ENCODE peak calls at places on chromosomes 7 and 10, in ten cellular contexts. V, D, M, E, C, R, I, U, J and B are unnamed samples.

GRCh38 chr7:40716052-40716451 is 581.2 kb downstream of the SUGCT start:
- DNase-seq in V (no peak), D (no peak), M (no peak), E (no peak), C (no peak), R (no peak), I (no peak), U (peak; percentile 34), J (no peak), B (no peak)

GRCh38 chr7:157694389-157694665 is 357.5 kb downstream of the DNAJB6 start:
- DNase-seq in V (peak; percentile 25), D (peak; percentile 10), M (peak; percentile 30), E (no peak), C (no peak), R (no peak), I (no peak), U (no peak), J (no peak), B (no peak)

GRCh38 chr7:95845007-95845406 is 72.7 kb downstream of the DYNC1I1 start:
- DNase-seq in V (no peak), D (no peak), M (no peak), E (no peak), C (no peak), R (no peak), I (no peak), U (no peak), J (no peak), B (no peak)

GRCh38 chr7:7911339-7911738 is 57.3 kb upstream of the GLCCI1 start:
- DNase-seq in V (no peak), D (no peak), M (no peak), E (no peak), C (no peak), R (no peak), I (peak; percentile 87), U (peak; percentile 97), J (no peak), B (no peak)

GRCh38 chr7:150415161-150416160 is 35.0 kb upstream of the GIMAP8 start:
- DNase-seq in V (no peak), D (peak; percentile 14), M (no peak), E (no peak), C (peak; percentile 8), R (no peak), I (no peak), U (no peak), J (no peak), B (no peak)

GRCh38 chr7:36614954-36615353 is 109.3 kb downstream of the AOAH start:
- DNase-seq in V (no peak), D (no peak), M (no peak), E (no peak), C (no peak), R (no peak), I (no peak), U (no peak), J (no peak), B (no peak)

GRCh38 chr7:18590744-18591340 is 95.3 kb downstream of the HDAC9 start:
- DNase-seq in V (no peak), D (no peak), M (no peak), E (no peak), C (no peak), R (peak; percentile 43), I (peak; percentile 56), U (peak; percentile 40), J (peak; percentile 95), B (no peak)

GRCh38 chr10:124730790-124731189 is 13.4 kb downstream of the FAM53B start:
- DNase-seq in V (no peak), D (peak; percentile 15), M (no peak), E (no peak), C (no peak), R (no peak), I (peak; percentile 46), U (no peak), J (no peak), B (no peak)

GRCh38 chr7:17304926-17305325 is 6.5 kb downstream of the AHR start:
- DNase-seq in V (no peak), D (peak; percentile 31), M (no peak), E (no peak), C (no peak), R (no peak), I (peak; percentile 97), U (peak; percentile 82), J (no peak), B (no peak)

GRCh38 chr10:69389827-69390490 is 26.8 kb downstream of the TACR2 start:
- DNase-seq in V (no peak), D (no peak), M (no peak), E (peak; percentile 57), C (peak; percentile 88), R (peak; percentile 29), I (peak; percentile 66), U (peak; percentile 32), J (no peak), B (no peak)

GRCh38 chr10:77909755-77910375 is 16.7 kb downstream of the DLG5 start:
- DNase-seq in V (no peak), D (peak; percentile 83), M (no peak), E (no peak), C (peak; percentile 17), R (no peak), I (peak; percentile 78), U (peak; percentile 67), J (no peak), B (peak; percentile 66)

GRCh38 chr10:128885573-128886555 is 581.2 kb upstream of the MGMT start:
- DNase-seq in V (no peak), D (no peak), M (no peak), E (no peak), C (no peak), R (no peak), I (no peak), U (no peak), J (no peak), B (no peak)
- H3K9me3 ChIP-seq in V (no peaks in the 10 kb centered on the region), D (peaks cover 7% of the 10 kb centered on the region), M (no peaks in the 10 kb centered on the region), E (peaks cover 22% of the 10 kb centered on the region), C (no peaks in the 10 kb centered on the region), R (no peaks in the 10 kb centered on the region), I (no peaks in the 10 kb centered on the region), U (peaks cover 24% of the 10 kb centered on the region), J (no peaks in the 10 kb centered on the region), B (no peaks in the 10 kb centered on the region)

GRCh38 chr7:56495165-56495564 is 378.9 kb upstream of the NUPR2 start:
- DNase-seq in V (no peak), D (no peak), M (no peak), E (no peak), C (no peak), R (no peak), I (no peak), U (no peak), J (no peak), B (no peak)
- H3K9me3 ChIP-seq in V (no peaks in the 10 kb centered on the region), D (no peaks in the 10 kb centered on the region), M (no peaks in the 10 kb centered on the region), E (peaks cover 93% of the 10 kb centered on the region), C (peaks cover 77% of the 10 kb centered on the region), R (peaks cover 3% of the 10 kb centered on the region), I (no peaks in the 10 kb centered on the region), U (peaks cover 29% of the 10 kb centered on the region), J (no peaks in the 10 kb centered on the region), B (peaks cover 3% of the 10 kb centered on the region)

GRCh38 chr7:42162560-42163325 is 74.3 kb downstream of the GLI3 start:
- DNase-seq in V (no peak), D (no peak), M (no peak), E (no peak), C (no peak), R (no peak), I (peak; percentile 33), U (no peak), J (no peak), B (no peak)
- H3K9me3 ChIP-seq in V (no peaks in the 10 kb centered on the region), D (no peaks in the 10 kb centered on the region), M (no peaks in the 10 kb centered on the region), E (no peaks in the 10 kb centered on the region), C (no peaks in the 10 kb centered on the region), R (no peaks in the 10 kb centered on the region), I (no peaks in the 10 kb centered on the region), U (no peaks in the 10 kb centered on the region), J (no peaks in the 10 kb centered on the region), B (no peaks in the 10 kb centered on the region)

GRCh38 chr7:100077205-100077604 is 4.3 kb downstream of the ZNF3 start:
- DNase-seq in V (no peak), D (no peak), M (no peak), E (no peak), C (no peak), R (no peak), I (no peak), U (no peak), J (no peak), B (peak; percentile 35)

GRCh38 chr7:100079024-100079560 is 2.4 kb downstream of the ZNF3 start:
- DNase-seq in V (no peak), D (no peak), M (no peak), E (no peak), C (no peak), R (no peak), I (no peak), U (no peak), J (no peak), B (peak; percentile 78)

GRCh38 chr7:100072462-100072861 is 9.1 kb downstream of the ZNF3 start:
- DNase-seq in V (no peak), D (no peak), M (peak; percentile 30), E (no peak), C (no peak), R (no peak), I (no peak), U (no peak), J (no peak), B (no peak)

GRCh38 chr7:100071018-100071723 is 10.4 kb downstream of the ZNF3 start:
- DNase-seq in V (no peak), D (no peak), M (no peak), E (no peak), C (no peak), R (no peak), I (no peak), U (no peak), J (no peak), B (no peak)

GRCh38 chr7:100075418-100075817 is 6.1 kb downstream of the ZNF3 start:
- DNase-seq in V (no peak), D (no peak), M (no peak), E (no peak), C (no peak), R (no peak), I (no peak), U (no peak), J (no peak), B (no peak)
- H3K9me3 ChIP-seq in V (peaks cover 23% of the 10 kb centered on the region), D (peaks cover 19% of the 10 kb centered on the region), M (peaks cover 4% of the 10 kb centered on the region), E (peaks cover 31% of the 10 kb centered on the region), C (peaks cover 52% of the 10 kb centered on the region), R (no peaks in the 10 kb centered on the region), I (peaks cover 18% of the 10 kb centered on the region), U (peaks cover 40% of the 10 kb centered on the region), J (peaks cover 74% of the 10 kb centered on the region), B (peaks cover 24% of the 10 kb centered on the region)

DNA sequence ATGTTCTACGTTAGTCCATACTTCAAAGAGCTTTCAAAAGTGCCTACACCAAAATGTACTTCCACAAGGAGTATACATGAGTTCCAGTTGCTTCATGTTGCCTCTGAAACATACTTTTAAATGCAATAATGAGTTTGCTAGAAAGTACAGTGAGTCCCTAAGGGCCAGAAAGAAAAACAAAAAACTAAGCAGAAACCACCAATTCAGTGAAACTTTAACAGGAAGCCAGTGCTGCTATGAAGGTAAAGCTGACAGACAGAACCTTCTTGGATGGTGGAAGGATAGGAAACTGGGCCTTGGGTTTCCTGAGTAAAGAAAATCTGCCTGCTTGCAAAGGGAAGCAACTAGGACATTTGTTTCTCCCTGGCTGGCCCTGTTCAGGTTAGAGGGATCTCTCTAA is 104.2 kb downstream of the CTTNBP2 start:
- DNase-seq in V (no peak), D (no peak), M (no peak), E (no peak), C (no peak), R (no peak), I (no peak), U (no peak), J (no peak), B (no peak)
- H3K9me3 ChIP-seq in V (no peaks in the 10 kb centered on the region), D (no peaks in the 10 kb centered on the region), M (no peaks in the 10 kb centered on the region), E (no peaks in the 10 kb centered on the region), C (no peaks in the 10 kb centered on the region), R (no peaks in the 10 kb centered on the region), I (no peaks in the 10 kb centered on the region), U (no peaks in the 10 kb centered on the region), J (no peaks in the 10 kb centered on the region), B (no peaks in the 10 kb centered on the region)